ENCODE peak calls at places on chromosomes 11 and 22, in nine cellular contexts. N is OCI-M1, E is GM03348, I is EL, T is tibial nerve, O is GDM1, U is NCI-H1694, A is MV-4-11, H is WTC11. K is an unnamed sample.

GRCh38 chr11:65973439-65974110 is 12.0 kb downstream of the SART1 start:
- DNase-seq in E (no peak), A (no peak), O (no peak), U (no peak), T (no peak), I (peak), N (no peak), H (no peak), K (no peak)

GRCh38 chr11:1874406-1875092 is 17.1 kb downstream of the PRR33 start:
- DNase-seq in O (no peak), A (no peak), T (no peak), E (no peak), N (no peak), H (no peak), I (no peak), U (no peak), K (no peak)

GRCh38 chr22:17192186-17192585 is 27.0 kb downstream of the ADA2 start:
- DNase-seq in A (no peak), U (no peak), E (no peak), O (no peak), H (no peak), T (no peak), N (no peak), I (no peak), K (no peak)

GRCh38 chr11:82992219-82992618 is 79.5 kb downstream of the RAB30 start:
- DNase-seq in O (no peak), N (no peak), E (no peak), H (no peak), T (no peak), I (no peak), U (no peak), A (no peak), K (no peak)

GRCh38 chr22:21102659-21103267 is 57.0 kb downstream of the LRRC74B start:
- DNase-seq in I (peak), N (peak), T (no peak), U (peak), H (peak), A (peak), O (peak), E (peak), K (peak)

GRCh38 chr11:21289686-21290085 is 620.3 kb downstream of the NELL1 start:
- DNase-seq in N (no peak), A (no peak), E (no peak), U (no peak), T (no peak), I (no peak), O (no peak), H (peak), K (no peak)

GRCh38 chr22:33726294-33726711 is 194.0 kb downstream of the LARGE1 start:
- DNase-seq in H (no peak), T (no peak), U (no peak), N (no peak), E (peak), O (no peak), A (no peak), I (no peak), K (peak)

GRCh38 chr11:126332221-126332711 is 23.2 kb upstream of the ST3GAL4 start:
- DNase-seq in N (no peak), A (no peak), I (peak), H (no peak), O (no peak), U (no peak), T (peak), E (peak), K (peak)

GRCh38 chr11:119195680-119196079 is 10.4 kb downstream of the NHERF4 start:
- DNase-seq in O (no peak), H (peak), A (no peak), T (no peak), I (peak), N (no peak), E (peak), U (no peak), K (peak)

GRCh38 chr11:1194977-1195689 is 27.7 kb upstream of the MUC5B start:
- DNase-seq in U (no peak), T (no peak), N (no peak), O (no peak), H (peak), I (no peak), E (no peak), A (no peak), K (no peak)

GRCh38 chr11:71472941-71473792 is 20.2 kb downstream of the NADSYN1 start:
- DNase-seq in N (no peak), A (no peak), O (no peak), U (no peak), T (no peak), I (no peak), H (no peak), E (no peak), K (no peak)

GRCh38 chr11:56331861-56332491 is 13.9 kb upstream of the OR8K1 start:
- DNase-seq in E (peak), T (no peak), H (peak), U (no peak), O (no peak), A (no peak), I (no peak), N (no peak), K (no peak)

GRCh38 chr22:27867114-27867957 is 51.7 kb downstream of the PITPNB start:
- DNase-seq in O (no peak), N (no peak), I (no peak), U (no peak), A (no peak), E (no peak), H (no peak), T (no peak), K (peak)

GRCh38 chr11:34823639-34824038 is 92.5 kb downstream of the APIP start:
- DNase-seq in O (no peak), U (no peak), E (no peak), I (no peak), A (no peak), T (no peak), H (no peak), N (no peak), K (no peak)

GRCh38 chr11:31412946-31413345 is 43.3 kb downstream of the DNAJC24 start:
- DNase-seq in I (peak), E (peak), H (no peak), N (no peak), O (no peak), A (no peak), T (no peak), U (no peak), K (peak)

GRCh38 chr11:3969613-3970012 is 114.1 kb downstream of the STIM1 start:
- DNase-seq in E (no peak), H (no peak), N (peak), A (peak), T (no peak), I (no peak), U (no peak), O (peak), K (no peak)

GRCh38 chr11:75603791-75604736 is 42.0 kb downstream of the SERPINH1 start:
- DNase-seq in H (no peak), T (no peak), E (peak), U (no peak), A (no peak), I (peak), O (no peak), N (no peak), K (peak)

GRCh38 chr11:14075679-14076078 is 113.2 kb downstream of the SPON1 start:
- DNase-seq in N (no peak), I (no peak), A (no peak), E (no peak), T (no peak), H (no peak), U (no peak), O (no peak), K (no peak)

GRCh38 chr11:57711414-57712255 is at the start of gene MED19:
- DNase-seq in O (peak), T (peak), I (peak), E (peak), U (peak), N (peak), H (peak), A (peak), K (peak)

GRCh38 chr11:30789270-30789669 is 203.1 kb upstream of the MPPED2 start:
- DNase-seq in T (no peak), N (no peak), E (peak), U (no peak), A (peak), H (no peak), O (no peak), I (no peak), K (peak)

GRCh38 chr22:38299001-38299651 is 18.1 kb downstream of the CSNK1E start:
- DNase-seq in U (no peak), A (no peak), E (no peak), N (no peak), H (no peak), O (no peak), T (no peak), I (no peak), K (no peak)

GRCh38 chr22:47402876-47403525 is 640.6 kb downstream of the TBC1D22A start:
- DNase-seq in A (no peak), T (no peak), N (no peak), E (no peak), H (no peak), O (no peak), I (no peak), U (no peak), K (no peak)

GRCh38 chr11:72307439-72307838 is 63.5 kb upstream of the PHOX2A start:
- DNase-seq in A (no peak), T (no peak), O (no peak), U (no peak), N (no peak), E (no peak), I (no peak), H (no peak), K (no peak)

GRCh38 chr11:106012744-106013143 is 9.3 kb downstream of the MSANTD4 start:
- DNase-seq in O (no peak), H (no peak), A (no peak), I (peak), N (peak), E (peak), T (no peak), U (peak), K (peak)

GRCh38 chr11:75429902-75430691 is 2.9 kb downstream of the KLHL35 start:
- DNase-seq in I (peak), A (no peak), O (peak), U (no peak), T (peak), N (peak), E (peak), H (peak), K (peak)

GRCh38 chr11:3710485-3711259 is 39.5 kb upstream of the CHRNA10 start:
- DNase-seq in U (no peak), T (no peak), N (no peak), O (no peak), E (peak), I (peak), A (peak), H (no peak), K (peak)